ENCODE peak calls at places on chromosomes 4 and X, in four cellular contexts. One of them, this sample, is unnamed.

GRCh38 chr4:147837435-147837834 is 105.5 kb downstream of the ARHGAP10 start:
- DNase-seq in SK-N-DZ: peak; percentile 12
- DNase-seq in activated CD4-positive, alpha-beta memory T cell treated with anti-CD3 and anti-CD28 coated beads for 36 hours: no peak
- DNase-seq in stimulated activated naive CD4-positive, alpha-beta T cell: no peak
- DNase-seq in this sample: no peak

GRCh38 chrX:12174358-12174757 is 36.1 kb downstream of the FRMPD4 start:
- DNase-seq in SK-N-DZ: no peak
- DNase-seq in stimulated activated naive CD4-positive, alpha-beta T cell: no peak
- DNase-seq in activated CD4-positive, alpha-beta memory T cell treated with anti-CD3 and anti-CD28 coated beads for 36 hours: no peak
- DNase-seq in this sample: no peak

GRCh38 chrX:72305286-72306084 is at the start of gene CITED1:
- DNase-seq in SK-N-DZ: no peak
- DNase-seq in stimulated activated naive CD4-positive, alpha-beta T cell: no peak
- DNase-seq in activated CD4-positive, alpha-beta memory T cell treated with anti-CD3 and anti-CD28 coated beads for 36 hours: peak; percentile 12
- DNase-seq in this sample: no peak

GRCh38 chr4:3335982-3336381 is 43.2 kb downstream of the RGS12 start:
- DNase-seq in activated CD4-positive, alpha-beta memory T cell treated with anti-CD3 and anti-CD28 coated beads for 36 hours: no peak
- DNase-seq in SK-N-DZ: no peak
- DNase-seq in stimulated activated naive CD4-positive, alpha-beta T cell: no peak
- DNase-seq in this sample: no peak

GRCh38 chrX:129842510-129843208 is 1.0 kb downstream of the ZDHHC9 start:
- DNase-seq in activated CD4-positive, alpha-beta memory T cell treated with anti-CD3 and anti-CD28 coated beads for 36 hours: peak; percentile 18
- DNase-seq in SK-N-DZ: no peak
- DNase-seq in stimulated activated naive CD4-positive, alpha-beta T cell: no peak
- DNase-seq in this sample: no peak

GRCh38 chr4:10203851-10204250 is 87.3 kb upstream of the WDR1 start:
- DNase-seq in SK-N-DZ: no peak
- DNase-seq in stimulated activated naive CD4-positive, alpha-beta T cell: no peak
- DNase-seq in activated CD4-positive, alpha-beta memory T cell treated with anti-CD3 and anti-CD28 coated beads for 36 hours: no peak
- DNase-seq in this sample: no peak

GRCh38 chr4:7171191-7171900 is 21.0 kb upstream of the SORCS2 start:
- DNase-seq in SK-N-DZ: no peak
- DNase-seq in activated CD4-positive, alpha-beta memory T cell treated with anti-CD3 and anti-CD28 coated beads for 36 hours: no peak
- DNase-seq in stimulated activated naive CD4-positive, alpha-beta T cell: no peak
- DNase-seq in this sample: no peak

GRCh38 chr4:183635333-183635732 is 23.7 kb downstream of the RWDD4 start:
- DNase-seq in stimulated activated naive CD4-positive, alpha-beta T cell: no peak
- DNase-seq in activated CD4-positive, alpha-beta memory T cell treated with anti-CD3 and anti-CD28 coated beads for 36 hours: no peak
- DNase-seq in SK-N-DZ: no peak
- DNase-seq in this sample: no peak

GRCh38 chrX:85244411-85245210 is 820 bp downstream of the ZNF711 start:
- DNase-seq in stimulated activated naive CD4-positive, alpha-beta T cell: no peak
- DNase-seq in activated CD4-positive, alpha-beta memory T cell treated with anti-CD3 and anti-CD28 coated beads for 36 hours: peak; percentile 8
- DNase-seq in SK-N-DZ: peak; percentile 47
- DNase-seq in this sample: peak; percentile 29

GRCh38 chr4:128793859-128794667 is 15.4 kb upstream of the JADE1 start:
- DNase-seq in stimulated activated naive CD4-positive, alpha-beta T cell: no peak
- DNase-seq in activated CD4-positive, alpha-beta memory T cell treated with anti-CD3 and anti-CD28 coated beads for 36 hours: no peak
- DNase-seq in SK-N-DZ: no peak
- DNase-seq in this sample: no peak

This sample was measured in naive thymus-derived CD8-positive, alpha-beta T cell.